ENCODE peak calls at places on chromosomes 6 and 20, in ten cellular contexts. One of them, this sample, is unnamed.

GRCh38 chr20:48823476-48823875 is 4.3 kb downstream of the PREX1 start:
- DNase-seq in body of pancreas: no peak
- DNase-seq in heart left ventricle: no peak
- DNase-seq in breast epithelium: no peak
- DNase-seq in Peyer's patch: no peak
- DNase-seq in ovary: no peak
- DNase-seq in sigmoid colon: no peak
- DNase-seq in lower leg skin: no peak
- DNase-seq in esophagus squamous epithelium: no peak
- DNase-seq in A549: no peak
- DNase-seq in this sample: no peak

GRCh38 chr20:9068896-9069663 is at the start of gene PLCB4:
- DNase-seq in Peyer's patch: peak
- DNase-seq in lower leg skin: peak
- DNase-seq in breast epithelium: peak
- DNase-seq in sigmoid colon: peak
- DNase-seq in esophagus squamous epithelium: no peak
- DNase-seq in ovary: peak
- DNase-seq in heart left ventricle: peak
- DNase-seq in A549: peak
- DNase-seq in body of pancreas: peak
- DNase-seq in this sample: peak

GRCh38 chr6:14951704-14952103 is 294.2 kb upstream of the JARID2 start:
- DNase-seq in sigmoid colon: no peak
- DNase-seq in body of pancreas: no peak
- DNase-seq in Peyer's patch: no peak
- DNase-seq in esophagus squamous epithelium: no peak
- DNase-seq in ovary: no peak
- DNase-seq in A549: no peak
- DNase-seq in breast epithelium: no peak
- DNase-seq in lower leg skin: no peak
- DNase-seq in heart left ventricle: no peak
- DNase-seq in this sample: no peak

GRCh38 chr20:22342410-22342809 is 242.0 kb downstream of the FOXA2 start:
- DNase-seq in breast epithelium: no peak
- DNase-seq in A549: no peak
- DNase-seq in heart left ventricle: no peak
- DNase-seq in Peyer's patch: no peak
- DNase-seq in sigmoid colon: no peak
- DNase-seq in esophagus squamous epithelium: no peak
- DNase-seq in ovary: no peak
- DNase-seq in body of pancreas: no peak
- DNase-seq in lower leg skin: no peak
- DNase-seq in this sample: no peak

GRCh38 chr20:24875078-24875477 is 74.0 kb upstream of the CST7 start:
- DNase-seq in breast epithelium: no peak
- DNase-seq in lower leg skin: peak
- DNase-seq in sigmoid colon: peak
- DNase-seq in body of pancreas: no peak
- DNase-seq in heart left ventricle: no peak
- DNase-seq in A549: no peak
- DNase-seq in ovary: no peak
- DNase-seq in esophagus squamous epithelium: no peak
- DNase-seq in Peyer's patch: no peak
- DNase-seq in this sample: no peak

GRCh38 chr6:156557269-156557885 is 219.8 kb upstream of the ARID1B start:
- DNase-seq in heart left ventricle: no peak
- DNase-seq in lower leg skin: peak
- DNase-seq in Peyer's patch: no peak
- DNase-seq in body of pancreas: peak
- DNase-seq in A549: no peak
- DNase-seq in ovary: no peak
- DNase-seq in esophagus squamous epithelium: no peak
- DNase-seq in sigmoid colon: no peak
- DNase-seq in breast epithelium: no peak
- DNase-seq in this sample: no peak

GRCh38 chr6:7260291-7261029 is 52.5 kb downstream of the SSR1 start:
- DNase-seq in A549: no peak
- DNase-seq in Peyer's patch: peak
- DNase-seq in heart left ventricle: peak
- DNase-seq in breast epithelium: peak
- DNase-seq in esophagus squamous epithelium: no peak
- DNase-seq in body of pancreas: no peak
- DNase-seq in ovary: peak
- DNase-seq in sigmoid colon: peak
- DNase-seq in lower leg skin: no peak
- DNase-seq in this sample: no peak

GRCh38 chr20:6924681-6925080 is 157.2 kb downstream of the BMP2 start:
- DNase-seq in ovary: no peak
- DNase-seq in lower leg skin: no peak
- DNase-seq in body of pancreas: no peak
- DNase-seq in breast epithelium: no peak
- DNase-seq in heart left ventricle: no peak
- DNase-seq in esophagus squamous epithelium: no peak
- DNase-seq in Peyer's patch: no peak
- DNase-seq in sigmoid colon: no peak
- DNase-seq in A549: no peak
- DNase-seq in this sample: no peak

DNA sequence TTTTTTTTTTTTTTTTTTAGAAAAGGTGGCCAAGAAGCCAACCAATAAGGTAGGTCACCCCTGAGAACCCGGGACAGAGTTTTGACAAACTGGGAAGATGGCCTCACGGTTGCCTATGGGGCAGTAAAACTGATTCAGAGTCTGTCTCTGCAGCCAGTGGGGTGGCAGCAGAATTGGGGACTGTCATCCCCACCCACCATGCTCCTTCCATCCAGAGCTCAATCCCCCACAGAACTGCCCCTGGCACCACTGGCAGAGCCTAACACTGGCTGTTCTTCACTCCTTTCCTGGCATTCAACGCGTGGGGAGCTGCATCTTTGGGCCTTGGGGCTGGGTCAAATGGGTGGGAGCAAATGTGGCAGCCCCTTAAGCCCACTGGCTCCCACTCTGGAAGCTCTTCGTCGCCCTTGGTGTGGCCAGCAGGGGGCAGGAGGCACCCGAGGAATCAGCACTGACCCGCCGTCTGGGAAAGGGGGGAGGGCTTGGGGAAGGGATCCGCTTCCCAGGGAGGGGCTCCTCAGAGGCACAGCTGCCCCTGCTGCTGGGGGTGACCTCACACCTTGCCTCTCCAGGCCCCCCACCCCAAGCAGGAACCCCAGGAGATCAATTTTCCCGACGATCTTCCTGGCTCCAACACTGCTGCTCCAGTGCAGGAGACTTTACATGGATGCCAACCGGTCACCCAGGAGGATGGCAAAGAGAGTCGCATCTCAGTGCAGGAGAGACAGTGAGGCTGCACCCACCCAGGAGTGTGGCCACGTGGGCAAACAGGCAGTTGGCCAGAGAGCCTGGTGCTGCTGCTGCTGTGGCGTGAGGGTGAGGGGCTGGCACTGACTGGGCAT is 10.4 kb downstream of the CD40 start:
- DNase-seq in breast epithelium: peak
- DNase-seq in lower leg skin: no peak
- DNase-seq in body of pancreas: peak
- DNase-seq in esophagus squamous epithelium: no peak
- DNase-seq in A549: peak
- DNase-seq in sigmoid colon: peak
- DNase-seq in Peyer's patch: no peak
- DNase-seq in ovary: no peak
- DNase-seq in heart left ventricle: no peak
- DNase-seq in this sample: peak
- TF ChIP-seq POLR2A in breast epithelium: no peak
- TF ChIP-seq POLR2A in lower leg skin: no peak
- TF ChIP-seq POLR2A in body of pancreas: no peak
- TF ChIP-seq POLR2A in esophagus squamous epithelium: no peak
- TF ChIP-seq POLR2A in A549: no peak
- TF ChIP-seq POLR2A in sigmoid colon: no peak
- TF ChIP-seq POLR2A in Peyer's patch: no peak
- TF ChIP-seq POLR2A in ovary: no peak
- TF ChIP-seq POLR2A in heart left ventricle: no peak
- TF ChIP-seq POLR2A in this sample: no peak

GRCh38 chr6:34073504-34073903 is 72.4 kb downstream of the GRM4 start:
- DNase-seq in esophagus squamous epithelium: no peak
- DNase-seq in ovary: no peak
- DNase-seq in A549: no peak
- DNase-seq in Peyer's patch: no peak
- DNase-seq in body of pancreas: no peak
- DNase-seq in heart left ventricle: no peak
- DNase-seq in lower leg skin: no peak
- DNase-seq in sigmoid colon: no peak
- DNase-seq in breast epithelium: no peak
- DNase-seq in this sample: no peak
- TF ChIP-seq POLR2A in esophagus squamous epithelium: no peak
- TF ChIP-seq POLR2A in ovary: no peak
- TF ChIP-seq POLR2A in A549: no peak
- TF ChIP-seq POLR2A in Peyer's patch: no peak
- TF ChIP-seq POLR2A in body of pancreas: no peak
- TF ChIP-seq POLR2A in heart left ventricle: no peak
- TF ChIP-seq POLR2A in lower leg skin: no peak
- TF ChIP-seq POLR2A in sigmoid colon: no peak
- TF ChIP-seq POLR2A in breast epithelium: no peak
- TF ChIP-seq POLR2A in this sample: no peak

DNA sequence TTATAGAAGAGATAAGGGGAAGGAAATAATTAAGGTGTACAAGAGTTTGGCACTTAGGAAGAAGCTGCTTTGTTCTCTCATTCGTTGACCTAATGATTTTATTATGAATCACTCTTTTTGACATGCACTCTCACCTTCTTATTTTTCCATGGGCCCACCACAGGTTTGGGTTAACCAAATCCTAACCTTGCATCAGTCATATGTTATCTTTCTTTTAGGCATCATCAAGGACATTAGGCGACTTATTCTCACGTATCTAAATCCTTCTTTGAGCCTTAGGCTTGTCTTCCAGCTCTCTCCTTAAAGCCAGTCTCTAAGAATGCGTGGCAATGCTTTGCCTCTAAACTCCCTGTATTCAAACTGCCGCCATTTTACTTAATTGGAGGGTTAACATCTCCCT is 58.3 kb downstream of the TNFRSF21 start:
- DNase-seq in A549: no peak
- DNase-seq in esophagus squamous epithelium: no peak
- DNase-seq in Peyer's patch: no peak
- DNase-seq in breast epithelium: no peak
- DNase-seq in ovary: no peak
- DNase-seq in sigmoid colon: no peak
- DNase-seq in body of pancreas: no peak
- DNase-seq in heart left ventricle: no peak
- DNase-seq in lower leg skin: no peak
- DNase-seq in this sample: no peak
- TF ChIP-seq POLR2A in A549: no peak
- TF ChIP-seq POLR2A in esophagus squamous epithelium: no peak
- TF ChIP-seq POLR2A in Peyer's patch: no peak
- TF ChIP-seq POLR2A in breast epithelium: no peak
- TF ChIP-seq POLR2A in ovary: no peak
- TF ChIP-seq POLR2A in sigmoid colon: no peak
- TF ChIP-seq POLR2A in body of pancreas: no peak
- TF ChIP-seq POLR2A in heart left ventricle: no peak
- TF ChIP-seq POLR2A in lower leg skin: no peak
- TF ChIP-seq POLR2A in this sample: no peak

DNA sequence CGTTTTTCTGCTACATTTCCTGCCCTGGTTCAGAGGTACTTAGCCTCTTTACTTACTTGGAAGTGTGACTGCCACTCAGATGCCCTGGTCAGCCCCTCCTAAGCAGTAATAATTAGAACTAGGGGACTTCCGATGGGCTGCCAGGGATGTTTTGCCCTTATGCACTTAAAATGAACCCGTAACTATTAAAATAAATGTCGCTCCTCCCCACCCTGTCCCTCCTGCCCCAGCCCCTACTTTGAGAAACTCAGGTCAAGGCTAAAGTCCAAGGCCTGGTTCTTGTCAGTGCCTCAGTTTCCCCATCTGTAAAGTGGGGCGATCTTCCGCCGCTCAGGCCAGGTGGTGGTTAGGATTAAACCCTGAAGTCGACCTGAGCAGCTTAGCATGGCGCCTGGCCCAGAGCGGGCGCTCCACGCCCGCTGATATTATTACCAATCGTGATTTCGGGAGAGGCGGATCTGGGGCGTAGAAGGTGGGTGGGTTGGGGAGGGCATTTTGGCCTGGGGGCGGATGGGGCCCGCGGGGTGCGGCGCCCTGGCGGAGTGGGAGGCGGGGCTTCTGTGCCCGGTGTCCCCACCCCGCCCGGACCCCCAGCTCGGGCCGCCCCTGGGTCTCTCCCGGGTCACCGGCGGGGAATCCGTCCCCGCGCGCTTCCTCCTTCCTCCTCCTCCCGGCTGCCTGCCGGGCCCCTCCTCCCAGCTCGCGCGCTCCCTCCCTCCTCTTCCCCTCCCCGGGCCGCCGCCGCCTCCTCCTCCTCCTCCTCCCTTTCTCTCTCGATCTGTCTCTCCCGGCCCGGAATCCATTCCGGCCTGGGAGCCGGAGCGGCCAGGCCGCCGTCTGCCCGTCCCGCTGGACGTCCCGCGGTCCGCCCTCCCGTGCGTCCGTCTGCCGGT is at the start of gene SRC:
- DNase-seq in A549: peak
- DNase-seq in body of pancreas: peak
- DNase-seq in sigmoid colon: peak
- DNase-seq in lower leg skin: peak
- DNase-seq in esophagus squamous epithelium: no peak
- DNase-seq in ovary: peak
- DNase-seq in heart left ventricle: peak
- DNase-seq in Peyer's patch: peak
- DNase-seq in breast epithelium: peak
- DNase-seq in this sample: peak
- TF ChIP-seq POLR2A in A549: peak
- TF ChIP-seq POLR2A in body of pancreas: peak
- TF ChIP-seq POLR2A in sigmoid colon: peak
- TF ChIP-seq POLR2A in lower leg skin: peak
- TF ChIP-seq POLR2A in esophagus squamous epithelium: no peak
- TF ChIP-seq POLR2A in ovary: peak
- TF ChIP-seq POLR2A in heart left ventricle: no peak
- TF ChIP-seq POLR2A in Peyer's patch: peak
- TF ChIP-seq POLR2A in breast epithelium: no peak
- TF ChIP-seq POLR2A in this sample: peak

GRCh38 chr6:136763716-136764521 is 28.4 kb downstream of the MAP3K5 start:
- DNase-seq in heart left ventricle: no peak
- DNase-seq in sigmoid colon: no peak
- DNase-seq in lower leg skin: no peak
- DNase-seq in ovary: no peak
- DNase-seq in Peyer's patch: no peak
- DNase-seq in esophagus squamous epithelium: no peak
- DNase-seq in A549: no peak
- DNase-seq in breast epithelium: no peak
- DNase-seq in body of pancreas: no peak
- DNase-seq in this sample: no peak
- TF ChIP-seq POLR2A in heart left ventricle: no peak
- TF ChIP-seq POLR2A in sigmoid colon: no peak
- TF ChIP-seq POLR2A in lower leg skin: no peak
- TF ChIP-seq POLR2A in ovary: no peak
- TF ChIP-seq POLR2A in Peyer's patch: no peak
- TF ChIP-seq POLR2A in esophagus squamous epithelium: no peak
- TF ChIP-seq POLR2A in A549: no peak
- TF ChIP-seq POLR2A in breast epithelium: no peak
- TF ChIP-seq POLR2A in body of pancreas: no peak
- TF ChIP-seq POLR2A in this sample: no peak